ENCODE peak calls at places on chromosomes 7 and 10, in six cellular contexts. Q, U, S, K, C and P are unnamed samples.

GRCh38 chr7:34656036-34656435 is 2.0 kb upstream of the NPSR1 start:
- DNase-seq in C (no peak), S (no peak), Q (no peak), U (no peak), K (no peak), P (no peak)

GRCh38 chr10:48604408-48605263 is at the start of gene ARHGAP22:
- DNase-seq in Q (peak), U (no peak), C (no peak), K (peak), S (peak), P (peak)

GRCh38 chr10:101002456-101002855 is 2.8 kb downstream of the LZTS2 start:
- DNase-seq in Q (no peak), C (no peak), S (no peak), U (no peak), K (no peak), P (no peak)

GRCh38 chr10:20885678-20886077 is 11.4 kb downstream of the NEBL start:
- DNase-seq in Q (no peak), U (no peak), C (no peak), S (no peak), K (no peak), P (no peak)

GRCh38 chr10:6140141-6140841 is 51.5 kb downstream of the RBM17 start:
- DNase-seq in U (no peak), C (no peak), Q (no peak), K (no peak), S (no peak), P (no peak)

GRCh38 chr7:27173412-27174076 is 576 bp downstream of the HOXA10 start:
- DNase-seq in U (no peak), C (no peak), S (peak), Q (no peak), K (peak), P (no peak)

GRCh38 chr10:120505866-120506265 is 48.8 kb downstream of the PLPP4 start:
- DNase-seq in C (no peak), U (no peak), S (no peak), K (no peak), Q (no peak), P (peak)

GRCh38 chr10:33334170-33334838 is at the start of gene NRP1:
- DNase-seq in S (no peak), K (peak), Q (no peak), U (peak), C (no peak), P (peak)

GRCh38 chr7:2024227-2024918 is 208.4 kb downstream of the MAD1L1 start:
- DNase-seq in K (no peak), U (no peak), Q (no peak), S (peak), C (no peak), P (no peak)

GRCh38 chr7:111756687-111757178 is 194.4 kb upstream of the IMMP2L start:
- DNase-seq in Q (peak), K (peak), U (peak), S (peak), C (no peak), P (no peak)

GRCh38 chr10:35228058-35228457 is 101.4 kb downstream of the CREM start:
- DNase-seq in S (no peak), Q (no peak), K (no peak), C (no peak), U (no peak), P (peak)

GRCh38 chr10:91957091-91957490 is 33.5 kb downstream of the BTAF1 start:
- DNase-seq in Q (no peak), C (no peak), K (no peak), U (no peak), S (no peak), P (no peak)
- H4K91ac ChIP-seq in Q (no peak), C (no peak), K (no peak), U (no peak), S (no peak), P (no peak)

GRCh38 chr7:142248-142955 is 50.0 kb upstream of the FAM20C start:
- DNase-seq in S (no peak), U (no peak), K (no peak), C (no peak), Q (no peak), P (no peak)

GRCh38 chr7:139121-139520 is 53.2 kb upstream of the FAM20C start:
- DNase-seq in K (no peak), S (no peak), Q (no peak), C (no peak), U (no peak), P (no peak)

GRCh38 chr7:140996-141395 is 51.4 kb upstream of the FAM20C start:
- DNase-seq in U (no peak), C (no peak), Q (no peak), K (no peak), S (no peak), P (no peak)

GRCh38 chr7:137094-137861 is 55.1 kb upstream of the FAM20C start:
- DNase-seq in K (no peak), C (no peak), S (no peak), U (no peak), Q (no peak), P (no peak)

GRCh38 chr7:139561-140243 is 52.7 kb upstream of the FAM20C start:
- DNase-seq in S (no peak), C (no peak), U (no peak), K (no peak), Q (no peak), P (no peak)
- H4K91ac ChIP-seq in S (no peak), C (peak), U (peak), K (no peak), Q (no peak), P (no peak)

GRCh38 chr10:112628951-112629604 is 182.1 kb downstream of the VTI1A start:
- DNase-seq in C (no peak), S (no peak), U (no peak), Q (no peak), K (no peak), P (peak)
- H4K91ac ChIP-seq in C (no peak), S (no peak), U (no peak), Q (no peak), K (no peak), P (no peak)

GRCh38 chr7:151383638-151384351 is 26.0 kb downstream of the WDR86 start:
- DNase-seq in S (no peak), C (no peak), Q (no peak), K (peak), U (no peak), P (peak)
- H4K91ac ChIP-seq in S (no peak), C (no peak), Q (no peak), K (no peak), U (no peak), P (no peak)

GRCh38 chr10:103715430-103715829 is 139.9 kb downstream of the SH3PXD2A start:
- DNase-seq in Q (peak), S (peak), K (no peak), C (no peak), U (no peak), P (peak)
- H4K91ac ChIP-seq in Q (peak), S (no peak), K (no peak), C (no peak), U (no peak), P (peak)

GRCh38 chr7:94511763-94512162 is 2.2 kb downstream of the CASD1 start:
- DNase-seq in Q (peak), S (no peak), C (no peak), U (no peak), K (no peak), P (peak)

GRCh38 chr7:94513565-94513860 is 3.9 kb downstream of the CASD1 start:
- DNase-seq in U (no peak), Q (peak), C (no peak), K (no peak), S (no peak), P (no peak)

GRCh38 chr7:94514140-94514889 is 4.7 kb downstream of the CASD1 start:
- DNase-seq in S (no peak), K (no peak), U (no peak), Q (no peak), C (no peak), P (no peak)

GRCh38 chr7:94514917-94515316 is 5.3 kb downstream of the CASD1 start:
- DNase-seq in K (no peak), Q (no peak), U (no peak), S (no peak), C (no peak), P (no peak)

DNA sequence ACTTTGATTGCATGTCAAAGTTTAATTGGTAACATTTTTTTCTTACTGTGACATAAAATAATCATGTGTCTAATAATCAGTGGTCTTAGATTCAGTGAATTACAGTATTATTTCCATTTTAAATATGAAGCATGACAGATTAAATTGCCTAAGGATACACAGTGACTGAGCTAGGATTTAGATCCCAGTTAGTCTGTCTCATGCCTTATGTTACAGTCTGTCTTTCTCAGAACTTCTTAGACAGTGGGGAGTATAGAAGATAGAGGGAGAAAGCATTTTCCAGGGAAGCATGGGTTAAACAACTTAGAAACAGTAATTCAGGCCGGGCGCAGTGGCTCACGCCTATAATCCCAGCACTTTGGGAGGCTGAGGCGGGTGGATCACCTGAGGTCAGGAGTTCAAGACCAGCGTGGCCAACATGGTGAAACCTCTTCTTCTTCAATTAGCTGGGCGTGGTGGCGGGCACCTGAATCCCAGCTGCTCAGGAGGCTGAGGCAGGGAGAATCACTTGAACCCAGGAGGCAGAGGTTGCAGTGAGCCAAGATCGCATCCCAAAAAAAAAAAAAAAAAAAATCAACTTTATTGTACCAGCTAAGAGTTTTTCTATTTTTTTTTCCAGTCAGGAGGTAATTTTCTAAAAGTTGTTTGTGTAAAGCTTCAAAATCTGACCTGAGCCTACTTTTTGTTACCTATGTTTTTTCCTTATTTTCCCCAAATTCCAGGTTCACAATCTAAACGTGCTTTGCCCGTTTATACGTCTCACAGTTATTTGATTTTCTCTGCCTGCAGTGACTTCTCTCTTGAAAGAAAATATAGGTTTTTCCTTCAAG is 3.3 kb downstream of the CASD1 start:
- DNase-seq in S (no peak), Q (no peak), C (no peak), U (no peak), K (no peak), P (no peak)
- H4K91ac ChIP-seq in S (no peak), Q (no peak), C (no peak), U (no peak), K (no peak), P (no peak)